ENCODE peak calls at places on chromosome 11, in five cellular contexts. H is mucosa of gallbladder; W is effector CD4-positive, alpha-beta T cell; J is foreskin fibroblast; S is cardiac muscle cell. V is an unnamed sample.
A peak's percentile ranks its signal among the peaks of the same experiment; 100 is the strongest.

GRCh38 chr11:66556086-66556485 is 9.4 kb downstream of the ACTN3 start:
- DNase-seq in H (no peak), W (no peak), J (no peak), S (no peak), V (no peak)

GRCh38 chr11:69293087-69293486 is 868 bp upstream of the MYEOV start:
- DNase-seq in H (no peak), W (no peak), J (peak; percentile 22), S (no peak), V (no peak)

GRCh38 chr11:86160546-86161149 is 83.9 kb upstream of the EED start:
- DNase-seq in H (peak; percentile 42), W (no peak), J (no peak), S (no peak), V (no peak)

GRCh38 chr11:82978422-82979099 is 77.0 kb downstream of the DDIAS start:
- DNase-seq in H (no peak), W (no peak), J (peak; percentile 82), S (no peak), V (no peak)

GRCh38 chr11:133230446-133230845 is 301.9 kb downstream of the OPCML start:
- DNase-seq in H (no peak), W (no peak), J (no peak), S (no peak), V (no peak)

GRCh38 chr11:15893080-15893492 is 463.3 kb downstream of the SOX6 start:
- DNase-seq in H (peak; percentile 16), W (no peak), J (no peak), S (no peak), V (no peak)

GRCh38 chr11:57458410-57459111 is 1.8 kb upstream of the RTN4RL2 start:
- DNase-seq in H (peak; percentile 38), W (no peak), J (peak; percentile 73), S (peak; percentile 55), V (peak; percentile 78)

GRCh38 chr11:111427471-111427912 is 48.4 kb upstream of the POU2AF1 start:
- DNase-seq in H (no peak), W (no peak), J (peak; percentile 17), S (no peak), V (no peak)

GRCh38 chr11:109752212-109752825 is 330.3 kb downstream of the C11orf87 start:
- DNase-seq in H (no peak), W (no peak), J (no peak), S (no peak), V (no peak)

GRCh38 chr11:13674799-13675509 is 6.5 kb downstream of the FAR1 start:
- DNase-seq in H (no peak), W (no peak), J (peak; percentile 5), S (no peak), V (no peak)

GRCh38 chr11:122656073-122656630 is 630 bp downstream of the UBASH3B start:
- DNase-seq in H (peak; percentile 20), W (peak; percentile 31), J (peak; percentile 88), S (peak; percentile 74), V (peak; percentile 58)

GRCh38 chr11:6403539-6403938 is 13.3 kb downstream of the SMPD1 start:
- DNase-seq in H (no peak), W (no peak), J (no peak), S (no peak), V (no peak)

GRCh38 chr11:12675951-12676711 is 1.9 kb downstream of the TEAD1 start:
- DNase-seq in H (no peak), W (no peak), J (peak; percentile 48), S (peak; percentile 44), V (no peak)

GRCh38 chr11:34679681-34680080 is 58.8 kb downstream of the EHF start:
- DNase-seq in H (no peak), W (no peak), J (no peak), S (no peak), V (no peak)

GRCh38 chr11:90250970-90251369 is 28.1 kb upstream of the CHORDC1 start:
- DNase-seq in H (no peak), W (no peak), J (no peak), S (no peak), V (no peak)

GRCh38 chr11:92253945-92254344 is 29.3 kb downstream of the FAT3 start:
- DNase-seq in H (no peak), W (no peak), J (no peak), S (no peak), V (no peak)

GRCh38 chr11:12238420-12238819 is 128.0 kb downstream of the MICAL2 start:
- DNase-seq in H (no peak), W (no peak), J (no peak), S (no peak), V (no peak)

GRCh38 chr11:69537126-69537525 is 55.7 kb downstream of the LINC01488 start:
- DNase-seq in H (no peak), W (no peak), J (no peak), S (no peak), V (no peak)

GRCh38 chr11:118060879-118061278 is 16.0 kb upstream of the TMPRSS4 start:
- DNase-seq in H (no peak), W (no peak), J (no peak), S (no peak), V (no peak)

GRCh38 chr11:76166314-76166713 is 40.0 kb downstream of the WNT11 start:
- DNase-seq in H (no peak), W (no peak), J (no peak), S (no peak), V (no peak)